ENCODE peak calls at places on chromosomes 6 and 20, in ten cellular contexts. R, M, O, J, S, D, Q, X, I and A are unnamed samples.
A peak's percentile ranks its signal among the peaks of the same experiment; 100 is the strongest.

GRCh38 chr20:63548542-63548941 is 993 bp upstream of the SRMS start:
- DNase-seq in R (no peak), M (no peak), S (no peak), J (no peak), X (no peak), D (no peak), Q (no peak), I (no peak), O (no peak), A (no peak)

GRCh38 chr6:156464100-156464878 is 312.9 kb upstream of the ARID1B start:
- DNase-seq in D (no peak), J (no peak), M (no peak), R (no peak), X (no peak), Q (no peak), O (no peak), S (no peak), I (no peak), A (no peak)

GRCh38 chr6:29797120-29797519 is 30.5 kb upstream of the HLA-G start:
- DNase-seq in S (no peak), J (no peak), Q (peak; percentile 97), M (peak; percentile 30), X (no peak), O (no peak), R (no peak), I (no peak), D (no peak), A (peak; percentile 53)

GRCh38 chr6:2485116-2485515 is 239.7 kb upstream of the GMDS start:
- DNase-seq in D (no peak), M (no peak), O (no peak), S (peak; percentile 71), R (no peak), I (no peak), Q (no peak), J (no peak), X (no peak), A (peak; percentile 25)

GRCh38 chr6:2763876-2764540 is 1.2 kb upstream of the WRNIP1 start:
- DNase-seq in I (no peak), Q (no peak), X (peak; percentile 34), S (no peak), D (peak; percentile 29), R (no peak), J (no peak), O (no peak), M (no peak), A (no peak)

GRCh38 chr20:43844778-43845614 is 69.7 kb upstream of the TOX2 start:
- DNase-seq in D (peak; percentile 90), X (no peak), S (peak; percentile 35), Q (peak; percentile 84), J (peak; percentile 61), M (peak; percentile 27), I (no peak), O (no peak), R (peak; percentile 25), A (peak; percentile 4)

GRCh38 chr20:46190796-46191540 is 72.9 kb downstream of the CD40 start:
- DNase-seq in Q (no peak), D (no peak), S (no peak), J (no peak), I (no peak), M (no peak), O (no peak), R (no peak), X (no peak), A (no peak)

GRCh38 chr6:168527451-168528210 is 86.6 kb downstream of the SMOC2 start:
- DNase-seq in R (no peak), D (no peak), X (no peak), S (no peak), O (no peak), J (no peak), M (no peak), I (no peak), Q (no peak), A (no peak)

GRCh38 chr6:141467041-141467440 is 665.7 kb upstream of the GJE1 start:
- DNase-seq in D (no peak), M (no peak), I (no peak), J (no peak), S (no peak), X (no peak), Q (no peak), R (no peak), O (no peak), A (no peak)

GRCh38 chr6:134175532-134176282 is 123.3 kb upstream of the SLC2A12 start:
- DNase-seq in R (peak; percentile 79), S (peak; percentile 88), X (peak; percentile 49), I (peak; percentile 53), O (peak; percentile 46), M (peak; percentile 80), Q (peak; percentile 67), J (peak; percentile 79), D (peak; percentile 60), A (peak; percentile 71)

GRCh38 chr6:105616521-105616920 is 213.6 kb upstream of the PREP start:
- DNase-seq in M (no peak), X (no peak), R (no peak), I (no peak), O (no peak), Q (peak; percentile 64), S (no peak), D (no peak), J (no peak), A (no peak)

GRCh38 chr6:111752476-111752875 is 120.8 kb downstream of the FYN start:
- DNase-seq in R (no peak), Q (no peak), M (no peak), J (no peak), X (no peak), S (no peak), O (no peak), D (no peak), I (no peak), A (no peak)

GRCh38 chr6:131275273-131275672 is 140.0 kb downstream of the AKAP7 start:
- DNase-seq in J (no peak), Q (no peak), O (no peak), S (no peak), D (no peak), R (no peak), M (no peak), X (no peak), I (no peak), A (no peak)

GRCh38 chr6:138509371-138509770 is 10.1 kb upstream of the NHSL1 start:
- DNase-seq in Q (peak; percentile 47), R (peak; percentile 28), S (peak; percentile 76), J (no peak), D (peak; percentile 60), I (peak; percentile 26), X (peak; percentile 6), M (peak; percentile 44), O (no peak), A (peak; percentile 83)

DNA sequence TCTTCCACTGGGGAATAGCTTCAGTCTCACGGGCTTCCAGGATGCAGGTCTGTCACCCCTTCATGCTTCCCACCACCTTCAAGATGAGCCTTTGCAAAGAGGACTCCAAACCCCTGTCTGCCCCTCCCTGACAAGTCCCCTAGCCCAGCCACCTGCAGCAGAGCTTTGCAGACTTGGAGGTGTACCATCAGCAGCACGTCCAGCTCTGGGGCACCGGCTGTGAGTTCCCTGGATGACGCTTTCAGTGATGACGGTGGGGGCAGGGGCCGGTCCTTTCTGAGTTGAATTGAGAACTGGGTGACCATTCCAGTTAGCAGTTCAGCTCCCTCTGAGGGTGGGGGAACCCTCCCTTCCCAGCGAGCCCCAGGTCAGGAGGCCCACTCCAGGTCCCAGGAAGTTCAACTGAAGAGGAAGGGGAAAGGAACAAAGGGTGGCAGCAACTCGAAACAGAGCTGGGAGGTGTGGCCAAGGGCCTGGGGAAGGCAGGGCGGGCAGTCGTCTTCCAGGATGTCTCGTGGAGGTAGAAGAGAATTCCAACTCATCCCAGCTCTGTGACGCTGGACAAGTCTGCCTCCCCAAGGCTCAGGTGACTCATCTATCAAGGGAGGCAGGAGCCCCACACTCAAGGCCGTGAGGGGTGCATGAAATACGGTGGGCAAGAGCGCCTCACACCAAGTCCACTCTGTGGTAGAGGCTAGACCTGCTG is 86.0 kb downstream of the PTPN1 start:
- DNase-seq in I (no peak), X (no peak), Q (peak; percentile 17), R (no peak), O (no peak), D (no peak), J (no peak), S (no peak), M (no peak), A (no peak)
- H3K27ac ChIP-seq in I (no peak overlapping the region), X (no peak overlapping the region), Q (no peak overlapping the region), R (no peak overlapping the region), O (no peak overlapping the region), D (no peak overlapping the region), J (no peak overlapping the region), S (no peak overlapping the region), M (no peak overlapping the region), A (no peak overlapping the region)

GRCh38 chr6:53541900-53542299 is 3.0 kb downstream of the GCLC start:
- DNase-seq in D (no peak), M (no peak), R (no peak), I (no peak), O (no peak), X (no peak), Q (no peak), J (no peak), S (no peak), A (peak; percentile 42)
- H3K4me3 ChIP-seq in D (no peak overlapping the region), M (no peak overlapping the region), R (no peak overlapping the region), I (no peak overlapping the region), O (no peak overlapping the region), X (no peak overlapping the region), Q (no peak overlapping the region), J (peak overlapping the region; percentile 89), S (no peak overlapping the region), A (no peak overlapping the region)

GRCh38 chr20:32476684-32477593 is 108.2 kb downstream of the NOL4L start:
- DNase-seq in M (peak; percentile 49), J (no peak), I (no peak), R (peak; percentile 6), Q (no peak), X (peak; percentile 29), O (no peak), S (no peak), D (no peak), A (no peak)
- H3K27ac ChIP-seq in M (peak overlapping the region; percentile 84), J (no peak overlapping the region), I (no peak overlapping the region), R (peak overlapping the region; percentile 92), Q (no peak overlapping the region), X (peak overlapping the region; percentile 70), O (no peak overlapping the region), S (peak overlapping the region; percentile 85), D (no peak overlapping the region), A (peak overlapping the region; percentile 95)

GRCh38 chr6:107537559-107537958 is 47.6 kb downstream of the SOBP start:
- DNase-seq in R (no peak), D (no peak), I (no peak), X (no peak), Q (no peak), S (no peak), O (no peak), M (no peak), J (no peak), A (no peak)

GRCh38 chr6:107540465-107540857 is 50.5 kb downstream of the SOBP start:
- DNase-seq in J (peak; percentile 72), M (no peak), R (no peak), Q (no peak), X (no peak), S (no peak), O (no peak), D (no peak), I (no peak), A (no peak)

GRCh38 chr6:107539409-107539808 is 49.5 kb downstream of the SOBP start:
- DNase-seq in X (peak; percentile 44), S (no peak), I (no peak), Q (no peak), O (no peak), R (no peak), J (peak; percentile 25), D (no peak), M (no peak), A (peak; percentile 35)

GRCh38 chr6:107539849-107540464 is 50.0 kb downstream of the SOBP start:
- DNase-seq in O (no peak), J (no peak), R (no peak), D (no peak), M (no peak), S (no peak), X (no peak), Q (no peak), I (no peak), A (no peak)

GRCh38 chr6:107538856-107539387 is 49.0 kb downstream of the SOBP start:
- DNase-seq in D (no peak), O (no peak), I (no peak), J (no peak), R (no peak), S (no peak), Q (no peak), M (peak; percentile 29), X (no peak), A (no peak)
- H3K4me3 ChIP-seq in D (no peak overlapping the region), O (no peak overlapping the region), I (no peak overlapping the region), J (peak overlapping the region; percentile 30), R (no peak overlapping the region), S (no peak overlapping the region), Q (no peak overlapping the region), M (no peak overlapping the region), X (no peak overlapping the region), A (no peak overlapping the region)